ENCODE peak calls at places on chromosome 13, in five cellular contexts. One of them, this sample, is unnamed.

GRCh38 chr13:110894086-110894485 is 20.8 kb downstream of the ANKRD10 start:
- DNase-seq in aorta: no peak
- DNase-seq in fibroblast of mammary gland: no peak
- DNase-seq in heart left ventricle: no peak
- DNase-seq in T-helper 17 cell: no peak
- DNase-seq in this sample: no peak

GRCh38 chr13:60351326-60351725 is 45.7 kb upstream of the TDRD3 start:
- DNase-seq in aorta: no peak
- DNase-seq in T-helper 17 cell: no peak
- DNase-seq in heart left ventricle: no peak
- DNase-seq in fibroblast of mammary gland: peak
- DNase-seq in this sample: no peak

GRCh38 chr13:44171151-44171550 is 202.5 kb upstream of the SERP2 start:
- DNase-seq in heart left ventricle: no peak
- DNase-seq in fibroblast of mammary gland: no peak
- DNase-seq in aorta: no peak
- DNase-seq in T-helper 17 cell: no peak
- DNase-seq in this sample: no peak

GRCh38 chr13:29855784-29856183 is 5.4 kb upstream of the UBL3 start:
- DNase-seq in aorta: no peak
- DNase-seq in T-helper 17 cell: no peak
- DNase-seq in heart left ventricle: no peak
- DNase-seq in fibroblast of mammary gland: no peak
- DNase-seq in this sample: no peak

GRCh38 chr13:94433055-94433947 is 46.2 kb downstream of the DCT start:
- DNase-seq in heart left ventricle: no peak
- DNase-seq in fibroblast of mammary gland: no peak
- DNase-seq in aorta: no peak
- DNase-seq in T-helper 17 cell: no peak
- DNase-seq in this sample: peak

GRCh38 chr13:98301721-98302120 is 124.7 kb upstream of the RNF113B start:
- DNase-seq in T-helper 17 cell: no peak
- DNase-seq in heart left ventricle: no peak
- DNase-seq in fibroblast of mammary gland: no peak
- DNase-seq in aorta: no peak
- DNase-seq in this sample: no peak

GRCh38 chr13:24629320-24629719 is 50.9 kb upstream of the ATP12A start:
- DNase-seq in aorta: no peak
- DNase-seq in fibroblast of mammary gland: no peak
- DNase-seq in heart left ventricle: no peak
- DNase-seq in T-helper 17 cell: no peak
- DNase-seq in this sample: no peak

GRCh38 chr13:18954254-18954653 is 227.4 kb downstream of the TUBA3C start:
- DNase-seq in aorta: peak
- DNase-seq in fibroblast of mammary gland: no peak
- DNase-seq in T-helper 17 cell: no peak
- DNase-seq in heart left ventricle: no peak
- DNase-seq in this sample: no peak

GRCh38 chr13:69970521-69970920 is 137.1 kb upstream of the ATXN8OS start:
- DNase-seq in heart left ventricle: no peak
- DNase-seq in fibroblast of mammary gland: no peak
- DNase-seq in aorta: no peak
- DNase-seq in T-helper 17 cell: no peak
- DNase-seq in this sample: peak

GRCh38 chr13:49784886-49785570 is 7.5 kb downstream of the KPNA3 start:
- DNase-seq in heart left ventricle: no peak
- DNase-seq in T-helper 17 cell: no peak
- DNase-seq in aorta: no peak
- DNase-seq in fibroblast of mammary gland: peak
- DNase-seq in this sample: no peak

GRCh38 chr13:44726214-44726613 is 150.1 kb upstream of the TSC22D1 start:
- DNase-seq in T-helper 17 cell: no peak
- DNase-seq in fibroblast of mammary gland: peak
- DNase-seq in aorta: no peak
- DNase-seq in heart left ventricle: no peak
- DNase-seq in this sample: no peak

GRCh38 chr13:66803759-66804456 is 426.2 kb downstream of the PCDH9 start:
- DNase-seq in fibroblast of mammary gland: peak
- DNase-seq in aorta: no peak
- DNase-seq in T-helper 17 cell: no peak
- DNase-seq in heart left ventricle: no peak
- DNase-seq in this sample: no peak

GRCh38 chr13:74074723-74075122 is 59.5 kb downstream of the KLF12 start:
- DNase-seq in fibroblast of mammary gland: peak
- DNase-seq in aorta: no peak
- DNase-seq in T-helper 17 cell: no peak
- DNase-seq in heart left ventricle: no peak
- DNase-seq in this sample: peak

This sample was measured in mesendoderm.